ENCODE peak calls at places on chromosomes 11 and 22, in nine cellular contexts. M, Z, B, D, S, F, Q, H and W are unnamed samples.

GRCh38 chr11:119700536-119701346 is 28.3 kb downstream of the NECTIN1 start:
- DNase-seq in D (no peak), Q (no peak), F (no peak), B (no peak), S (no peak), M (no peak), H (no peak), Z (no peak), W (no peak)

GRCh38 chr11:62921573-62922188 is 518 bp upstream of the CHRM1 start:
- DNase-seq in F (no peak), Z (no peak), S (no peak), B (no peak), Q (no peak), H (peak), M (peak), D (no peak), W (peak)

GRCh38 chr11:116471608-116472007 is 301.2 kb downstream of the BUD13 start:
- DNase-seq in Q (no peak), B (no peak), F (no peak), Z (no peak), M (peak), D (no peak), S (no peak), H (no peak), W (peak)

GRCh38 chr11:64598106-64598796 is 7.2 kb downstream of the SLC22A12 start:
- DNase-seq in B (no peak), S (no peak), Q (no peak), D (no peak), Z (no peak), H (no peak), M (no peak), F (no peak), W (no peak)

GRCh38 chr22:23216331-23217170 is 36.2 kb downstream of the BCR start:
- DNase-seq in D (peak), S (no peak), Q (peak), Z (peak), B (peak), M (no peak), H (no peak), F (peak), W (no peak)

GRCh38 chr11:21565283-21565682 is 627.6 kb upstream of the ANO5 start:
- DNase-seq in M (no peak), B (no peak), Z (no peak), F (no peak), D (no peak), S (no peak), Q (no peak), H (no peak), W (no peak)

GRCh38 chr11:2316169-2316962 is 14.6 kb downstream of the TSPAN32 start:
- DNase-seq in Z (no peak), F (no peak), M (no peak), Q (no peak), B (no peak), H (no peak), S (no peak), D (no peak), W (no peak)

GRCh38 chr11:23226331-23226909 is 366.1 kb upstream of the CCDC179 start:
- DNase-seq in F (no peak), S (no peak), H (peak), Z (no peak), M (no peak), D (no peak), Q (no peak), B (no peak), W (peak)

GRCh38 chr11:68122936-68123539 is 1.9 kb upstream of the CHKA start:
- DNase-seq in B (no peak), H (no peak), Q (no peak), S (no peak), M (no peak), Z (no peak), F (no peak), D (no peak), W (no peak)

GRCh38 chr11:116879789-116880402 is 42.5 kb upstream of the APOA1 start:
- DNase-seq in F (no peak), D (no peak), S (peak), B (no peak), Q (peak), Z (no peak), M (peak), H (peak), W (peak)

GRCh38 chr22:17921871-17922821 is 102.2 kb downstream of the MICAL3 start:
- DNase-seq in Q (no peak), D (no peak), Z (no peak), H (no peak), S (peak), M (no peak), F (no peak), B (no peak), W (no peak)

GRCh38 chr11:29159552-29160465 is 857.0 kb downstream of the KCNA4 start:
- DNase-seq in H (peak), D (no peak), B (no peak), F (no peak), M (peak), S (peak), Q (peak), Z (no peak), W (peak)

GRCh38 chr11:61949169-61950034 is 749 bp upstream of the BEST1 start:
- DNase-seq in S (peak), F (peak), Q (peak), Z (no peak), D (peak), M (peak), H (peak), B (no peak), W (peak)

GRCh38 chr11:71282581-71283351 is 30.4 kb upstream of the SHANK2 start:
- DNase-seq in M (no peak), H (no peak), Z (no peak), F (no peak), B (no peak), D (no peak), S (no peak), Q (no peak), W (no peak)

GRCh38 chr11:69873166-69874077 is 54.2 kb upstream of the FGF3 start:
- DNase-seq in S (no peak), Z (no peak), Q (no peak), F (no peak), M (no peak), D (no peak), H (no peak), B (no peak), W (no peak)

GRCh38 chr11:122807731-122808485 is 30.4 kb upstream of the CRTAM start:
- DNase-seq in S (no peak), M (no peak), Q (no peak), D (no peak), F (no peak), B (no peak), H (peak), Z (no peak), W (peak)

GRCh38 chr11:46364056-46364455 is 16.8 kb downstream of the DGKZ start:
- DNase-seq in B (no peak), M (no peak), Z (no peak), D (no peak), S (no peak), F (no peak), H (no peak), Q (no peak), W (no peak)

GRCh38 chr11:28627690-28628255 is 519.6 kb downstream of the METTL15 start:
- DNase-seq in D (no peak), M (peak), F (no peak), H (no peak), Q (no peak), B (no peak), S (no peak), Z (no peak), W (no peak)

GRCh38 chr11:94134651-94135512 is 6.2 kb downstream of the PANX1 start:
- DNase-seq in Z (no peak), F (no peak), B (no peak), Q (no peak), M (no peak), D (peak), H (peak), S (no peak), W (peak)

GRCh38 chr11:19060629-19061028 is at the start of gene MRGPRX2:
- DNase-seq in S (no peak), H (peak), M (no peak), B (no peak), F (no peak), Q (no peak), D (peak), Z (no peak), W (no peak)

GRCh38 chr11:45964911-45965389 is 42.5 kb downstream of the LARGE2 start:
- DNase-seq in S (peak), M (peak), D (peak), Q (peak), F (peak), B (peak), H (peak), Z (peak), W (peak)

GRCh38 chr11:77523712-77524111 is 49.8 kb upstream of the PAK1 start:
- DNase-seq in Q (no peak), M (no peak), S (no peak), H (no peak), Z (no peak), F (no peak), D (no peak), B (no peak), W (no peak)

GRCh38 chr11:117303101-117303500 is 12.0 kb downstream of the BACE1-AS start:
- DNase-seq in Z (no peak), F (no peak), M (peak), D (no peak), H (no peak), B (no peak), Q (no peak), S (no peak), W (no peak)

GRCh38 chr11:60428517-60428916 is 855 bp upstream of the MS4A5 start:
- DNase-seq in B (no peak), M (peak), D (no peak), S (no peak), H (no peak), Z (no peak), F (no peak), Q (no peak), W (no peak)